ENCODE peak calls at places on chromosome 18, in four cellular contexts. M is sigmoid colon, Z is HepG2, B is ovary. X is an unnamed sample.

GRCh38 chr18:44876024-44876423 is 195.3 kb downstream of the SETBP1 start:
- DNase-seq in M (no peak), B (no peak), Z (no peak), X (no peak)

GRCh38 chr18:55833543-55833942 is 245.6 kb upstream of the TCF4 start:
- DNase-seq in M (no peak), Z (no peak), B (no peak), X (peak)

GRCh38 chr18:9531791-9532410 is 56.6 kb downstream of the RALBP1 start:
- DNase-seq in B (no peak), Z (no peak), M (no peak), X (no peak)

GRCh38 chr18:5510109-5510846 is 33.5 kb downstream of the EPB41L3 start:
- DNase-seq in Z (no peak), M (no peak), B (no peak), X (no peak)

GRCh38 chr18:6055711-6056110 is 160.4 kb upstream of the TMEM200C start:
- DNase-seq in B (no peak), Z (no peak), M (no peak), X (peak)

GRCh38 chr18:60684843-60685513 is 312.4 kb upstream of the MC4R start:
- DNase-seq in Z (peak), B (no peak), M (no peak), X (no peak)

GRCh38 chr18:37529863-37530262 is 35.7 kb downstream of the CELF4 start:
- DNase-seq in Z (no peak), M (no peak), B (no peak), X (no peak)

GRCh38 chr18:21682276-21683051 is 22.1 kb downstream of the ABHD3 start:
- DNase-seq in Z (no peak), B (no peak), M (no peak), X (no peak)

GRCh38 chr18:72336786-72337185 is 207.4 kb downstream of the CBLN2 start:
- DNase-seq in Z (no peak), M (no peak), B (no peak), X (no peak)

GRCh38 chr18:55912071-55912470 is 324.1 kb upstream of the TCF4 start:
- DNase-seq in B (no peak), Z (no peak), M (no peak), X (no peak)

GRCh38 chr18:34591920-34592444 is 118.1 kb upstream of the DTNA start:
- DNase-seq in Z (no peak), B (no peak), M (no peak), X (no peak)

GRCh38 chr18:8972116-8972515 is 130.4 kb upstream of the NDUFV2 start:
- DNase-seq in Z (no peak), B (no peak), M (no peak), X (no peak)

GRCh38 chr18:1751249-1751648 is 820.1 kb downstream of the METTL4 start:
- DNase-seq in B (no peak), M (no peak), Z (no peak), X (no peak)

GRCh38 chr18:56021136-56021813 is 433.3 kb upstream of the TCF4 start:
- DNase-seq in Z (no peak), M (no peak), B (no peak), X (no peak)

GRCh38 chr18:5195656-5196055 is 1.4 kb downstream of the AKAIN1 start:
- DNase-seq in Z (no peak), B (no peak), M (no peak), X (no peak)

GRCh38 chr18:36974686-36975085 is 145.8 kb downstream of the KIAA1328 start:
- DNase-seq in M (no peak), Z (no peak), B (no peak), X (no peak)

GRCh38 chr18:27723168-27723567 is 453.8 kb downstream of the CDH2 start:
- DNase-seq in B (no peak), M (no peak), Z (no peak), X (no peak)

GRCh38 chr18:8847900-8848299 is 142.5 kb downstream of the MTCL1 start:
- DNase-seq in B (no peak), Z (no peak), M (peak), X (no peak)

GRCh38 chr18:43161528-43161927 is 46.0 kb upstream of the RIT2 start:
- DNase-seq in Z (no peak), B (no peak), M (no peak), X (peak)

GRCh38 chr18:2644535-2644934 is 11.0 kb upstream of the SMCHD1 start:
- DNase-seq in Z (no peak), B (no peak), M (no peak), X (no peak)

GRCh38 chr18:11494093-11494492 is 115.3 kb upstream of the SLC35G4 start:
- DNase-seq in Z (peak), B (no peak), M (no peak), X (no peak)

GRCh38 chr18:72640552-72640951 is 96.4 kb upstream of the CBLN2 start:
- DNase-seq in M (no peak), B (no peak), Z (no peak), X (no peak)

GRCh38 chr18:49838381-49838780 is 25.0 kb upstream of the ACAA2 start:
- DNase-seq in Z (no peak), B (no peak), M (no peak), X (no peak)

GRCh38 chr18:33711514-33711913 is 133.5 kb downstream of the ASXL3 start:
- DNase-seq in Z (no peak), M (no peak), B (no peak), X (no peak)

GRCh38 chr18:32771169-32771751 is 1.6 kb downstream of the KLHL14 start:
- DNase-seq in B (no peak), Z (peak), M (no peak), X (no peak)

GRCh38 chr18:71036783-71037182 is 747.9 kb downstream of the SOCS6 start:
- DNase-seq in Z (peak), B (no peak), M (no peak), X (no peak)

GRCh38 chr18:58403799-58404455 is 225.0 kb downstream of the ALPK2 start:
- DNase-seq in B (no peak), M (no peak), Z (no peak), X (no peak)

GRCh38 chr18:21264651-21265050 is 22.6 kb downstream of the GREB1L start:
- DNase-seq in M (no peak), Z (peak), B (peak), X (no peak)

GRCh38 chr18:59846814-59847490 is 52.8 kb upstream of the PMAIP1 start:
- DNase-seq in Z (no peak), B (no peak), M (peak), X (peak)

GRCh38 chr18:79746730-79747129 is 51.0 kb upstream of the KCNG2 start:
- DNase-seq in M (peak), B (no peak), Z (no peak), X (no peak)

GRCh38 chr18:40577255-40577654 is 1377.8 kb upstream of the PIK3C3 start:
- DNase-seq in B (no peak), M (no peak), Z (no peak), X (no peak)

GRCh38 chr18:35182151-35182550 is 58.7 kb upstream of the ZNF397 start:
- DNase-seq in B (no peak), M (no peak), Z (no peak), X (no peak)

GRCh38 chr18:38545071-38545470 is 979.5 kb upstream of the CELF4 start:
- DNase-seq in Z (peak), B (no peak), M (no peak), X (no peak)

GRCh38 chr18:67515987-67516431 is 511 bp downstream of the DSEL start:
- DNase-seq in Z (peak), M (peak), B (peak), X (peak)

GRCh38 chr18:67517224-67517765 is 775 bp upstream of the DSEL start:
- DNase-seq in Z (no peak), B (peak), M (peak), X (no peak)

GRCh38 chr18:67518566-67518965 is 2.0 kb upstream of the DSEL start:
- DNase-seq in M (no peak), B (no peak), Z (no peak), X (no peak)

GRCh38 chr18:67514901-67515540 is 1.5 kb downstream of the DSEL start:
- DNase-seq in M (no peak), Z (no peak), B (no peak), X (no peak)

GRCh38 chr18:67516432-67517223 is at the start of gene DSEL:
- DNase-seq in M (peak), Z (peak), B (peak), X (peak)
- TF ChIP-seq POLR2A in M (peak), Z (no peak), B (peak), X (peak)

GRCh38 chr18:57311472-57311871 is 40.9 kb upstream of the ST8SIA3 start:
- DNase-seq in M (no peak), B (no peak), Z (no peak), X (no peak)
- TF ChIP-seq POLR2A in M (no peak), B (no peak), Z (no peak), X (no peak)

GRCh38 chr18:13316066-13316465 is 97.5 kb downstream of the LDLRAD4 start:
- DNase-seq in B (no peak), Z (no peak), M (no peak), X (no peak)
- TF ChIP-seq POLR2A in B (no peak), Z (no peak), M (no peak), X (no peak)

GRCh38 chr18:48488388-48488850 is 50.4 kb upstream of the CTIF start:
- DNase-seq in B (peak), M (no peak), Z (peak), X (peak)
- TF ChIP-seq POLR2A in B (no peak), M (no peak), Z (no peak), X (no peak)

DNA sequence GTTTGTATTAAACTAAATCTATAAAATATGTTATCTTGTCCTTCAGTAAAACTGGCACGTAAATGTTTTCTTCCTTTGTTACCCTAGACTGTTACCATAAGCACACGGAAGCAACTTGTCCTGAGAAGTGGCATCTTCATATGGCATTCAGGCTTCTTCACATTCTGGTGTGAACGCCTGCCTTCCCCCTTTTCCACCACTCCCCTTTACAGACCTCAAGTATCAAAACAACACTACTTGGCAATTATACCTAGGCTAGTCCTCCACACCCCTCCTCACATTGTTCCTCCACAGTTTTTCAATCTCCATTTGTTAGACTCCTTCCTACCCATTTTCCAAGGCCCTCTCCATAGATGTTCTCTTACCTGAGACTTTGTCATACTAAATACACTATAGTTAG is 2.9 kb downstream of the MEX3C start:
- DNase-seq in M (no peak), Z (no peak), B (no peak), X (no peak)
- TF ChIP-seq POLR2A in M (no peak), Z (no peak), B (no peak), X (no peak)

GRCh38 chr18:712401-713134 is at the start of gene ENOSF1:
- DNase-seq in B (peak), Z (peak), M (peak), X (peak)
- TF ChIP-seq POLR2A in B (peak), Z (peak), M (no peak), X (peak)